ENCODE peak calls at places on chromosomes 4 and X, in five cellular contexts. One of them, this sample, is unnamed.

GRCh38 chr4:177339794-177340374 is 30.2 kb downstream of the NEIL3 start:
- DNase-seq in AG10803: peak
- DNase-seq in ELR: peak
- DNase-seq in A172: peak
- DNase-seq in cortex of kidney: no peak
- DNase-seq in this sample: peak

GRCh38 chr4:8396762-8397406 is 43.6 kb downstream of the ACOX3 start:
- DNase-seq in AG10803: no peak
- DNase-seq in A172: no peak
- DNase-seq in cortex of kidney: no peak
- DNase-seq in ELR: no peak
- DNase-seq in this sample: no peak

GRCh38 chr4:123892997-123893745 is 496.6 kb downstream of the SPRY1 start:
- DNase-seq in A172: no peak
- DNase-seq in cortex of kidney: no peak
- DNase-seq in ELR: no peak
- DNase-seq in AG10803: peak
- DNase-seq in this sample: peak

GRCh38 chrX:72021975-72022374 is 109.7 kb downstream of the RTL5 start:
- DNase-seq in A172: no peak
- DNase-seq in cortex of kidney: no peak
- DNase-seq in ELR: peak
- DNase-seq in AG10803: no peak
- DNase-seq in this sample: no peak

GRCh38 chr4:176791591-176792347 is 953 bp downstream of the VEGFC start:
- DNase-seq in AG10803: peak
- DNase-seq in ELR: peak
- DNase-seq in cortex of kidney: no peak
- DNase-seq in A172: no peak
- DNase-seq in this sample: no peak

GRCh38 chr4:98993419-98994071 is 2.0 kb upstream of the METAP1 start:
- DNase-seq in A172: no peak
- DNase-seq in cortex of kidney: no peak
- DNase-seq in AG10803: no peak
- DNase-seq in ELR: no peak
- DNase-seq in this sample: no peak

GRCh38 chrX:2540426-2540942 is 39.7 kb upstream of the DHRSX start:
- DNase-seq in A172: peak
- DNase-seq in AG10803: no peak
- DNase-seq in cortex of kidney: no peak
- DNase-seq in ELR: no peak
- DNase-seq in this sample: no peak

GRCh38 chr4:37393889-37394288 is 149.3 kb downstream of the NWD2 start:
- DNase-seq in A172: no peak
- DNase-seq in AG10803: no peak
- DNase-seq in cortex of kidney: no peak
- DNase-seq in ELR: no peak
- DNase-seq in this sample: no peak

GRCh38 chrX:9342581-9343051 is 122.2 kb upstream of the TBL1X start:
- DNase-seq in ELR: peak
- DNase-seq in cortex of kidney: peak
- DNase-seq in AG10803: peak
- DNase-seq in A172: peak
- DNase-seq in this sample: peak

GRCh38 chr4:156961241-156962068 is 10.1 kb downstream of the PDGFC start:
- DNase-seq in ELR: no peak
- DNase-seq in AG10803: no peak
- DNase-seq in cortex of kidney: no peak
- DNase-seq in A172: no peak
- DNase-seq in this sample: no peak

GRCh38 chrX:42519666-42520231 is 258.2 kb downstream of the PPP1R2C start:
- DNase-seq in A172: peak
- DNase-seq in AG10803: peak
- DNase-seq in cortex of kidney: no peak
- DNase-seq in ELR: peak
- DNase-seq in this sample: peak

GRCh38 chrX:83508526-83509245 is 596 bp downstream of the POU3F4 start:
- DNase-seq in ELR: no peak
- DNase-seq in AG10803: no peak
- DNase-seq in A172: no peak
- DNase-seq in cortex of kidney: no peak
- DNase-seq in this sample: no peak

GRCh38 chr4:106707776-106708603 is 328.1 kb downstream of the DKK2 start:
- DNase-seq in AG10803: peak
- DNase-seq in ELR: peak
- DNase-seq in cortex of kidney: no peak
- DNase-seq in A172: peak
- DNase-seq in this sample: peak

GRCh38 chrX:40012039-40012799 is 85.5 kb downstream of the BCOR start:
- DNase-seq in ELR: peak
- DNase-seq in cortex of kidney: no peak
- DNase-seq in A172: no peak
- DNase-seq in AG10803: peak
- DNase-seq in this sample: peak

GRCh38 chr4:147546341-147546740 is 65.4 kb downstream of the EDNRA start:
- DNase-seq in A172: peak
- DNase-seq in cortex of kidney: no peak
- DNase-seq in ELR: peak
- DNase-seq in AG10803: peak
- DNase-seq in this sample: peak

GRCh38 chr4:26873391-26874026 is 12.9 kb downstream of the STIM2 start:
- DNase-seq in cortex of kidney: no peak
- DNase-seq in ELR: no peak
- DNase-seq in A172: no peak
- DNase-seq in AG10803: no peak
- DNase-seq in this sample: no peak

GRCh38 chr4:38857354-38858096 is 908 bp upstream of the TLR6 start:
- DNase-seq in ELR: peak
- DNase-seq in AG10803: peak
- DNase-seq in A172: peak
- DNase-seq in cortex of kidney: no peak
- DNase-seq in this sample: peak

GRCh38 chr4:122099896-122100295 is 52.2 kb upstream of the BLTP1 start:
- DNase-seq in A172: peak
- DNase-seq in cortex of kidney: no peak
- DNase-seq in AG10803: peak
- DNase-seq in ELR: peak
- DNase-seq in this sample: peak

GRCh38 chrX:130909469-130910136 is 6.6 kb upstream of the ENOX2 start:
- DNase-seq in AG10803: peak
- DNase-seq in cortex of kidney: no peak
- DNase-seq in A172: no peak
- DNase-seq in ELR: no peak
- DNase-seq in this sample: no peak

GRCh38 chr4:11488657-11489448 is 60.2 kb upstream of the HS3ST1 start:
- DNase-seq in cortex of kidney: no peak
- DNase-seq in AG10803: no peak
- DNase-seq in ELR: no peak
- DNase-seq in A172: no peak
- DNase-seq in this sample: no peak

GRCh38 chr4:139443661-139444060 is 10.3 kb upstream of the RAB33B start:
- DNase-seq in AG10803: no peak
- DNase-seq in ELR: no peak
- DNase-seq in cortex of kidney: no peak
- DNase-seq in A172: no peak
- DNase-seq in this sample: no peak

GRCh38 chr4:159131564-159131963 is 28.7 kb downstream of the RAPGEF2 start:
- DNase-seq in A172: no peak
- DNase-seq in AG10803: no peak
- DNase-seq in ELR: no peak
- DNase-seq in cortex of kidney: no peak
- DNase-seq in this sample: no peak

GRCh38 chr4:17690135-17690534 is 75.7 kb downstream of the MED28 start:
- DNase-seq in AG10803: no peak
- DNase-seq in cortex of kidney: no peak
- DNase-seq in A172: no peak
- DNase-seq in ELR: no peak
- DNase-seq in this sample: no peak